ENCODE peak calls at places on chromosomes 5 and 9, in six cellular contexts. E is esophagus squamous epithelium; M is stimulated activated CD4-positive, alpha-beta T cell treated with anti-CD3 and anti-CD28 coated beads, Interleukin-12 subunit alpha, Interleukin-12 subunit beta, amount 100 ng/mL, for 48 hours; P is IMR-90; U is activated T-cell treated with anti-CD3 and anti-CD28 coated beads, Interleukin-2, amount 50 U/mL, for 24 hours; R is effector CD4-positive, alpha-beta T cell. K is an unnamed sample.

GRCh38 chr9:34317436-34317835 is 11.6 kb downstream of the KIF24 start:
- DNase-seq in E (no peak), M (no peak), P (no peak), U (no peak), R (no peak), K (no peak)

GRCh38 chr5:141628175-141628788 is 8.4 kb downstream of the HDAC3 start:
- DNase-seq in E (no peak), M (no peak), P (peak; percentile 69), U (no peak), R (no peak), K (no peak)

GRCh38 chr9:134944351-134944802 is 26.7 kb upstream of the FCN1 start:
- DNase-seq in E (no peak), M (no peak), P (no peak), U (no peak), R (no peak), K (peak; percentile 4)

GRCh38 chr5:27015758-27016157 is 22.6 kb downstream of the CDH9 start:
- DNase-seq in E (no peak), M (no peak), P (no peak), U (no peak), R (no peak), K (no peak)

GRCh38 chr5:126519637-126520592 is 75.1 kb downstream of the ALDH7A1 start:
- DNase-seq in E (no peak), M (no peak), P (peak; percentile 40), U (no peak), R (no peak), K (peak; percentile 70)

GRCh38 chr9:118533101-118533500 is 828.9 kb downstream of the TLR4 start:
- DNase-seq in E (no peak), M (no peak), P (no peak), U (no peak), R (no peak), K (peak; percentile 35)

GRCh38 chr9:5869315-5870019 is 21.2 kb upstream of the MLANA start:
- DNase-seq in E (no peak), M (no peak), P (no peak), U (peak; percentile 43), R (no peak), K (no peak)

GRCh38 chr5:156556666-156557401 is 229.9 kb downstream of the SGCD start:
- DNase-seq in E (no peak), M (no peak), P (no peak), U (no peak), R (no peak), K (no peak)

GRCh38 chr5:128674837-128675446 is 136.9 kb upstream of the FBN2 start:
- DNase-seq in E (no peak), M (peak; percentile 17), P (peak; percentile 57), U (peak; percentile 37), R (no peak), K (peak; percentile 79)

GRCh38 chr9:121538221-121538620 is 38.6 kb upstream of the GGTA1 start:
- DNase-seq in E (no peak), M (no peak), P (no peak), U (no peak), R (no peak), K (no peak)

GRCh38 chr5:139845846-139846681 is 50.5 kb downstream of the PSD2 start:
- DNase-seq in E (no peak), M (no peak), P (no peak), U (no peak), R (no peak), K (no peak)

GRCh38 chr9:78325343-78325742 is 28.4 kb downstream of the PSAT1 start:
- DNase-seq in E (no peak), M (no peak), P (peak; percentile 27), U (no peak), R (no peak), K (peak; percentile 94)

GRCh38 chr5:170749911-170750431 is 33.6 kb upstream of the GABRP start:
- DNase-seq in E (no peak), M (no peak), P (no peak), U (no peak), R (no peak), K (no peak)

GRCh38 chr5:172583931-172584511 is 57.0 kb upstream of the NEURL1B start:
- DNase-seq in E (no peak), M (no peak), P (no peak), U (no peak), R (no peak), K (no peak)

GRCh38 chr9:119773823-119774222 is 404.6 kb upstream of the BRINP1 start:
- DNase-seq in E (no peak), M (no peak), P (no peak), U (no peak), R (no peak), K (no peak)

GRCh38 chr5:108003178-108003577 is 332.4 kb upstream of the EFNA5 start:
- DNase-seq in E (no peak), M (no peak), P (peak; percentile 61), U (no peak), R (no peak), K (peak; percentile 78)

GRCh38 chr5:142262683-142263082 is 62.1 kb downstream of the SPRY4 start:
- DNase-seq in E (no peak), M (no peak), P (no peak), U (no peak), R (no peak), K (no peak)

GRCh38 chr9:26460624-26461023 is 432.0 kb downstream of the CAAP1 start:
- DNase-seq in E (no peak), M (no peak), P (no peak), U (no peak), R (no peak), K (no peak)

GRCh38 chr9:104802110-104802509 is 38.2 kb downstream of the NIPSNAP3B start:
- DNase-seq in E (no peak), M (no peak), P (no peak), U (no peak), R (no peak), K (peak; percentile 94)

K was measured in choroid plexus epithelial cell.